ENCODE peak calls at places on chromosomes 6 and 20, in five cellular contexts. A is trophoblast cell; H is mesendoderm; Z is CD4-positive, alpha-beta memory T cell; T is thyroid gland. E is an unnamed sample. For H3K4me1, the result is how much of the 10 kb centered on the place peaks cover.

GRCh38 chr6:82040405-82041221 is 206.9 kb downstream of the IBTK start:
- DNase-seq in H (peak), A (peak), Z (no peak), T (peak), E (no peak)

GRCh38 chr6:110557226-110557625 is 80.8 kb upstream of the SLC22A16 start:
- DNase-seq in Z (no peak), H (no peak), A (peak), T (no peak), E (no peak)

GRCh38 chr6:160421854-160422253 is 73.7 kb downstream of the SLC22A3 start:
- DNase-seq in A (no peak), Z (no peak), H (no peak), T (no peak), E (no peak)

GRCh38 chr6:28543671-28544131 is 18.0 kb downstream of the GPX5 start:
- DNase-seq in Z (no peak), A (peak), H (peak), T (peak), E (no peak)

GRCh38 chr6:161486903-161487531 is 213.2 kb upstream of the AGPAT4 start:
- DNase-seq in Z (no peak), T (no peak), H (no peak), A (no peak), E (peak)

GRCh38 chr6:18126116-18126515 is 3.6 kb upstream of the NHLRC1 start:
- DNase-seq in H (peak), T (no peak), A (no peak), Z (no peak), E (no peak)

GRCh38 chr6:30844118-30844535 is 40.2 kb upstream of the DDR1 start:
- DNase-seq in T (peak), A (peak), Z (no peak), H (peak), E (no peak)

GRCh38 chr6:25229671-25230321 is 49.4 kb upstream of the CARMIL1 start:
- DNase-seq in A (no peak), Z (no peak), T (no peak), H (no peak), E (no peak)

GRCh38 chr6:119481098-119481497 is 131.5 kb upstream of the MAN1A1 start:
- DNase-seq in A (no peak), H (no peak), T (no peak), Z (no peak), E (no peak)

GRCh38 chr6:15662246-15663056 is at the start of gene DTNBP1:
- DNase-seq in H (peak), Z (peak), A (peak), T (peak), E (no peak)

GRCh38 chr20:17782768-17783167 is 83.0 kb downstream of the BANF2 start:
- DNase-seq in T (no peak), A (no peak), H (no peak), Z (no peak), E (no peak)

GRCh38 chr6:157646012-157646411 is 177.0 kb upstream of the SNX9 start:
- DNase-seq in T (no peak), H (no peak), A (no peak), Z (no peak), E (no peak)

GRCh38 chr6:156864557-156864956 is 87.4 kb downstream of the ARID1B start:
- DNase-seq in H (no peak), Z (no peak), A (no peak), T (no peak), E (no peak)

GRCh38 chr20:49851991-49852390 is 39.4 kb downstream of the SLC9A8 start:
- DNase-seq in T (no peak), Z (no peak), H (no peak), A (no peak), E (no peak)

GRCh38 chr20:62740286-62741141 is 31.9 kb downstream of the NTSR1 start:
- DNase-seq in H (no peak), Z (peak), T (no peak), A (peak), E (peak)

GRCh38 chr20:10034717-10035571 is at the start of gene ANKEF1:
- DNase-seq in A (peak), H (peak), T (peak), Z (peak), E (peak)

GRCh38 chr20:17857639-17858449 is 110.8 kb downstream of the SNX5 start:
- DNase-seq in Z (no peak), H (no peak), T (no peak), A (no peak), E (no peak)

GRCh38 chr6:161701051-161701450 is 427.2 kb upstream of the AGPAT4 start:
- DNase-seq in Z (no peak), T (no peak), A (no peak), H (no peak), E (no peak)

GRCh38 chr6:9398794-9399373 is 963.5 kb upstream of the SLC35B3 start:
- DNase-seq in Z (no peak), A (no peak), T (peak), H (no peak), E (no peak)

GRCh38 chr6:170049641-170050491 is 241.0 kb downstream of the DLL1 start:
- DNase-seq in Z (no peak), T (peak), H (no peak), A (peak), E (no peak)

GRCh38 chr6:115004982-115005381 is 662.2 kb upstream of the HS3ST5 start:
- DNase-seq in T (no peak), H (peak), A (no peak), Z (no peak), E (no peak)

GRCh38 chr6:31765910-31766794 is 3.7 kb downstream of the SAPCD1 start:
- DNase-seq in H (peak), T (peak), Z (no peak), A (peak), E (no peak)

GRCh38 chr6:87714093-87714809 is 12.2 kb upstream of the AKIRIN2 start:
- DNase-seq in T (no peak), H (peak), A (peak), Z (no peak), E (no peak)

GRCh38 chr6:17313971-17314370 is 32.8 kb downstream of the RBM24 start:
- DNase-seq in H (no peak), A (no peak), Z (no peak), T (no peak), E (no peak)

GRCh38 chr20:24812356-24812755 is 136.7 kb upstream of the CST7 start:
- DNase-seq in Z (no peak), H (no peak), A (no peak), T (no peak), E (no peak)

GRCh38 chr20:17712708-17713107 is 12.9 kb downstream of the BANF2 start:
- DNase-seq in A (no peak), H (no peak), T (no peak), Z (no peak), E (no peak)

GRCh38 chr6:17091122-17091521 is 10.7 kb upstream of the STMND1 start:
- DNase-seq in T (no peak), H (no peak), A (no peak), Z (no peak), E (no peak)

GRCh38 chr6:25232478-25232877 is 46.7 kb upstream of the CARMIL1 start:
- DNase-seq in T (no peak), H (no peak), Z (no peak), A (no peak), E (no peak)

GRCh38 chr20:20005381-20005780 is 11.8 kb upstream of the NAA20 start:
- DNase-seq in H (no peak), Z (no peak), T (peak), A (no peak), E (no peak)
- H3K4me1 ChIP-seq in H (under half), Z (under half), T (under half), A (under half), E (under half)

DNA sequence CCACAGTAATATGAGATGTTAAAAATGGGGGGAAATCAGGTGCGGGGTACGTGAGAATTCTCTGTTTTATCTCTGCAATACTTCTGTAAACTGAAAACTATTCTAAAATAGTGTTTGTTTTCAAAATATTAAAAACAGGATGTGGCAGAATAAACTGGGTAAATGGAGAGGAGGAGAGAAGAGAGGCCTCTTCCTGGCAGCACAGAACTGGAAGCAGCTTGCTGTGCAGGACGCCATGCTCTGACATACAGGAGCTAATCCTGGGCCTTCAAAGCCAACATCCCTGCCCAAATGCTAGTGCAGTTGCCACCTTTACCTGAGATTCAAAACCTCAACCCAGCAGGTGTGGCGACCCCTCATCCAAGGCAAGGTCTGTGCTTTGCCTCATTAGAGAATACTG is 67.5 kb downstream of the SCML4 start:
- DNase-seq in H (no peak), Z (peak), A (no peak), T (no peak), E (no peak)
- H3K4me1 ChIP-seq in H (under half), Z (half or more), A (under half), T (under half), E (under half)

DNA sequence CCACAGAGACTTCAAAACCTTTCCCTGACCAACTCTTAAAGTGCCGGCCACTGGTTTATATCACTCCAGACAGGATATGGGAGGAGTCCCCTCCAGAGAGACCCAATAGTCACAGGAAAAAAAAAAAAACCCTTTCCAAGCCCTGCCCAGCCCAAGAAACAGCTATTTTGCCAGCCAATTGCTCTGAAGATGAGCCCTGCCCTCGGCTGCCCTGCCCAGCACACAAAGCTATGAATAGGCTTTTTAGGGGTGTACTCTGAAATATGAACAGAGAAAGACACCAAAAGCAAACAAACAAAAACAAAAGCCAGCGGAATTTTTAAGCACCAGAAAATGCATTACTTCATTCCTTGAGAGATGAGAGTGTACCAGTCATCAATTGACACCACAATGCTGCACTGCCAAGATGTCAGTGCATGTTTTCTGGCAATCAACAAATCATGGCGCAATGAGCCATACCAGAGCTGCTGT is 275.1 kb downstream of the C6orf118 start:
- DNase-seq in H (no peak), A (no peak), Z (no peak), T (no peak), E (no peak)
- H3K4me1 ChIP-seq in H (under half), A (under half), Z (under half), T (under half), E (under half)

DNA sequence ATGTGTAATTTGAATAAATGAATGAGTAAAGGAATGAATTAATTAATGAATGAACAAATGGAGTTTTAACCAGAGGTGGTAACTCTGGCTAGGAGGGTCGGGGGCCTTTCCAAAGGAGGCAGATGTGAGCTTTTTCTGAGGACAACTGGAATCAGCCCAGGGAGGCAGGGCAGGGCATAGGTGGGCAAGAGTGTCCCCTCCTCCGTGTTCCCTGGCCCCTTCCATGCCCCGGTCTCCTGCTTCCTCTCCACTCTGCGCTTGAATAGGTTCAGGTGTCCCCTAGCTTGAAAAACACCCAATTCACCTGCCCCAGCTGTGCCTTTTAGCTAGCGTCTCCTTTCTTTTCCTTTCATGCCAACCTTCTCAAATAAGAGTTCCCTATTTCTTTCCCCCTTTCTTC is 473.1 kb downstream of the CDH26 start:
- DNase-seq in Z (no peak), H (no peak), A (no peak), T (no peak), E (no peak)
- H3K4me1 ChIP-seq in Z (under half), H (under half), A (under half), T (under half), E (under half)

GRCh38 chr20:1383621-1384404 is 9.0 kb downstream of the FKBP1A start:
- DNase-seq in A (no peak), T (peak), H (no peak), Z (no peak), E (no peak)
- H3K4me1 ChIP-seq in A (under half), T (half or more), H (under half), Z (half or more), E (under half)

DNA sequence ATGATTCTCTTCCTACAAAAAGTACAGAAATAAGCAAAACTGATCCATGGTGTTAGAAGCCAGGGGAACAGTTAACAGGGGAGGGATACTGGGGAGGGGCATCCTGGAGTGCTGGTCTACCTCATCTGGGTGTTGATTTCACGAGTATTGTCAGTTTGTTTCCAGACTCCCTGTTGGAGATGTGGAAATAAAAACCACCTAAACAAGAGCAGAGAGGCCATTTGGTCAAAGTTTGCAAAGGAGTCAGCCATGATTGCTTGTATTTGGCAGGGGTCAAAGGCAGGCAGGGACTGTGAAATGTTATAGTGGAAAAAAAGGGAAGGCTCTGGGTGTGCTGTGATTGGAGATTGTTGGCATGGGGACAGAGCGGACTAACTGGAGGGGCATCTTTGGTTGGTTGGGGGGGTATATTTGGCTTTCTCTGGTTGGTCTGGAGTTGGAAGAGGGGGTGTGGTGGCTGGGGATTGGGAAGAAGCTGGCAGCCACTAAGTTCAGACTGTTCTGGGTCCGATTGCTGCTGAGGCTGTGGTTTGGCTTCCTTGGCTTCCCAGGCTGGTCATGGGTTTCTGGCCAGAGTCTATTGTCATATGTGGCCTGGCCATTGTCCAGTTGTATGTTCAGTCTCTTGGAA is 14.9 kb upstream of the PANK2 start:
- DNase-seq in A (no peak), Z (no peak), H (no peak), T (no peak), E (no peak)
- H3K4me1 ChIP-seq in A (under half), Z (under half), H (under half), T (under half), E (under half)

GRCh38 chr6:148195511-148195910 is 147.1 kb upstream of the SASH1 start:
- DNase-seq in Z (no peak), A (peak), T (no peak), H (no peak), E (no peak)
- H3K4me1 ChIP-seq in Z (under half), A (under half), T (under half), H (under half), E (under half)

GRCh38 chr6:12071064-12071615 is 59.0 kb downstream of the HIVEP1 start:
- DNase-seq in H (peak), Z (no peak), T (no peak), A (no peak), E (no peak)
- H3K4me1 ChIP-seq in H (under half), Z (under half), T (under half), A (under half), E (under half)

GRCh38 chr6:23412770-23413169 is 713.2 kb upstream of the NRSN1 start:
- DNase-seq in T (no peak), H (no peak), Z (no peak), A (no peak), E (no peak)
- H3K4me1 ChIP-seq in T (under half), H (under half), Z (under half), A (under half), E (under half)

E was measured in keratinocyte.